ENCODE peak calls at places on chromosome 5, in nine cellular contexts. C, Y, D, A, M, B, E, T and G are unnamed samples.

GRCh38 chr5:95957804-95958203 is 3.8 kb downstream of the ELL2 start:
- DNase-seq in E (no peak), A (no peak), D (no peak), Y (no peak), M (no peak), C (peak), T (no peak), B (no peak), G (no peak)

GRCh38 chr5:821504-821903 is 29.3 kb downstream of the ZDHHC11 start:
- DNase-seq in M (no peak), T (no peak), C (no peak), A (no peak), E (no peak), Y (no peak), D (no peak), B (no peak), G (no peak)

GRCh38 chr5:34998058-34998789 is 49.5 kb downstream of the AGXT2 start:
- DNase-seq in C (no peak), Y (no peak), M (no peak), D (no peak), E (no peak), A (no peak), T (no peak), B (no peak), G (no peak)

GRCh38 chr5:162591724-162592123 is 524.2 kb downstream of the GABRG2 start:
- DNase-seq in T (no peak), D (no peak), M (no peak), E (no peak), Y (no peak), C (no peak), B (no peak), A (no peak), G (no peak)

GRCh38 chr5:112918679-112919078 is 3.3 kb downstream of the REEP5 start:
- DNase-seq in D (no peak), T (no peak), Y (no peak), C (no peak), B (no peak), M (no peak), E (no peak), A (no peak), G (no peak)

GRCh38 chr5:131005963-131006684 is 158.9 kb downstream of the HINT1 start:
- DNase-seq in D (peak), M (no peak), C (no peak), T (no peak), A (no peak), E (no peak), Y (no peak), B (no peak), G (no peak)

GRCh38 chr5:36870399-36871040 is 6.0 kb upstream of the NIPBL start:
- DNase-seq in T (peak), C (peak), E (no peak), B (no peak), Y (no peak), M (no peak), A (no peak), D (no peak), G (no peak)

GRCh38 chr5:122142480-122142879 is 13.1 kb downstream of the ZNF474 start:
- DNase-seq in T (no peak), D (no peak), M (no peak), Y (no peak), A (peak), C (no peak), E (peak), B (no peak), G (no peak)

GRCh38 chr5:150036513-150036912 is 36.0 kb downstream of the HMGXB3 start:
- DNase-seq in D (no peak), E (peak), T (no peak), A (peak), B (peak), Y (no peak), M (no peak), C (no peak), G (peak)

GRCh38 chr5:82151622-82152021 is 126.5 kb downstream of the RPS23 start:
- DNase-seq in Y (no peak), C (no peak), D (no peak), A (no peak), M (no peak), E (no peak), B (no peak), T (no peak), G (no peak)

GRCh38 chr5:148978370-148979103 is 84.3 kb downstream of the SH3TC2 start:
- DNase-seq in M (no peak), D (no peak), Y (no peak), C (no peak), E (no peak), B (no peak), T (no peak), A (no peak), G (no peak)

GRCh38 chr5:157744055-157745011 is 821 bp downstream of the LSM11 start:
- DNase-seq in E (no peak), B (no peak), T (peak), C (peak), M (peak), D (peak), A (no peak), Y (peak), G (no peak)

GRCh38 chr5:149387081-149387611 is 8.1 kb upstream of the IL17B start:
- DNase-seq in M (no peak), E (no peak), D (no peak), Y (peak), T (no peak), C (no peak), B (peak), A (peak), G (peak)

GRCh38 chr5:34529581-34530331 is 126.4 kb upstream of the RAI14 start:
- DNase-seq in C (no peak), M (no peak), T (no peak), E (no peak), A (no peak), Y (no peak), D (no peak), B (no peak), G (no peak)

GRCh38 chr5:150146235-150146634 is 9.4 kb downstream of the PDGFRB start:
- DNase-seq in A (no peak), T (no peak), B (no peak), E (no peak), D (no peak), C (no peak), Y (no peak), M (no peak), G (no peak)

GRCh38 chr5:151480859-151481258 is 33.5 kb downstream of the SLC36A1 start:
- DNase-seq in Y (no peak), A (no peak), C (no peak), B (no peak), T (no peak), D (no peak), E (peak), M (no peak), G (peak)

GRCh38 chr5:127002390-127002789 is 28.0 kb downstream of the MARCHF3 start:
- DNase-seq in Y (no peak), M (no peak), A (peak), C (no peak), T (no peak), D (no peak), E (peak), B (no peak), G (no peak)

GRCh38 chr5:179275381-179275878 is 69.8 kb downstream of the ADAMTS2 start:
- DNase-seq in Y (no peak), M (no peak), E (no peak), D (no peak), B (no peak), A (no peak), T (no peak), C (no peak), G (no peak)

GRCh38 chr5:54703091-54703490 is 185.5 kb downstream of the SNX18 start:
- DNase-seq in T (no peak), Y (no peak), A (peak), B (peak), M (no peak), E (peak), C (no peak), D (no peak), G (peak)

GRCh38 chr5:25568989-25569625 is 924.3 kb upstream of the CDH10 start:
- DNase-seq in A (no peak), M (no peak), B (no peak), D (no peak), Y (no peak), T (no peak), C (no peak), E (no peak), G (no peak)

GRCh38 chr5:9888517-9888916 is 258.4 kb upstream of the TAS2R1 start:
- DNase-seq in M (no peak), E (peak), T (no peak), Y (no peak), A (peak), D (no peak), C (no peak), B (no peak), G (peak)

GRCh38 chr5:103260951-103261350 is 2.4 kb downstream of the MACIR start:
- DNase-seq in Y (no peak), B (no peak), T (peak), A (no peak), M (no peak), C (peak), D (no peak), E (no peak), G (no peak)

GRCh38 chr5:30385754-30386153 is 807.7 kb upstream of the CDH6 start:
- DNase-seq in D (no peak), M (no peak), B (no peak), A (no peak), Y (no peak), T (no peak), E (no peak), C (no peak), G (no peak)

GRCh38 chr5:40160435-40160834 is 519.3 kb upstream of the PTGER4 start:
- DNase-seq in C (no peak), D (no peak), M (no peak), A (no peak), Y (no peak), T (no peak), E (no peak), B (no peak), G (no peak)

GRCh38 chr5:78287833-78288232 is 6.7 kb downstream of the AP3B1 start:
- DNase-seq in E (peak), A (peak), T (no peak), C (no peak), D (no peak), M (no peak), B (no peak), Y (no peak), G (peak)

GRCh38 chr5:68330564-68330963 is 115.0 kb downstream of the PIK3R1 start:
- DNase-seq in C (no peak), Y (no peak), B (peak), A (no peak), E (no peak), D (no peak), M (no peak), T (no peak), G (no peak)

GRCh38 chr5:139138790-139139189 is 59.4 kb downstream of the SIL1 start:
- DNase-seq in A (no peak), B (peak), E (peak), M (no peak), T (no peak), D (peak), Y (peak), C (peak), G (no peak)

GRCh38 chr5:119275146-119275872 is 80.5 kb upstream of the TNFAIP8 start:
- DNase-seq in M (no peak), B (no peak), D (no peak), C (peak), A (no peak), T (peak), E (peak), Y (no peak), G (no peak)

DNA sequence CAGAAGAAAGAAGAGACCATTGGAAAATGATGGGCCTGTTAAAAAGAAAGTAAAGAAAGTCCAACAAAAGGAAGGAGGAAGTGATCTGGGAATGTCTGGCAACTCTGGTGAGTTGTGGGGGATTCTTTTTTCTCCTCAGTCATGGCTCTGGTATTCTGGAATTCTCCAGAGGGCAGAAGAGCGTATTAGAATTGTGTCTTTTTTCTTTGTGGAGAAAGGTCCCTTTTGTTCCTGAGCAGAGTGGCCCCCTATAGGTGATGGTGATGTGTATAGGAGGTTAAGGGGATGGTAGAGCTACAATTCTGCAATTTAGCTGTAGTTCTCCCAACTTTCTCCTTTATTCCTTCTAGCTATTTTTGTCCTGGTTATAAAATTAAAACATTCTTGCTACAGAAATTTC is 1.6 kb upstream of the DHFR start:
- DNase-seq in T (no peak), E (peak), D (no peak), M (no peak), B (no peak), A (no peak), Y (no peak), C (no peak), G (no peak)
- TF ChIP-seq CTCF in T (peak), E (peak), D (peak), M (no peak), B (no peak), A (no peak), Y (no peak), C (peak), G (no peak)

GRCh38 chr5:84181093-84181492 is 203.6 kb downstream of the EDIL3 start:
- DNase-seq in D (no peak), Y (no peak), C (peak), B (no peak), T (no peak), E (no peak), A (no peak), M (no peak), G (peak)
- TF ChIP-seq CTCF in D (no peak), Y (no peak), C (no peak), B (no peak), T (no peak), E (no peak), A (no peak), M (no peak), G (no peak)

GRCh38 chr5:42090162-42090561 is 165.1 kb downstream of the FBXO4 start:
- DNase-seq in T (no peak), E (no peak), D (no peak), A (no peak), B (no peak), Y (no peak), C (no peak), M (no peak), G (no peak)
- TF ChIP-seq CTCF in T (no peak), E (no peak), D (no peak), A (no peak), B (no peak), Y (no peak), C (no peak), M (no peak), G (no peak)

DNA sequence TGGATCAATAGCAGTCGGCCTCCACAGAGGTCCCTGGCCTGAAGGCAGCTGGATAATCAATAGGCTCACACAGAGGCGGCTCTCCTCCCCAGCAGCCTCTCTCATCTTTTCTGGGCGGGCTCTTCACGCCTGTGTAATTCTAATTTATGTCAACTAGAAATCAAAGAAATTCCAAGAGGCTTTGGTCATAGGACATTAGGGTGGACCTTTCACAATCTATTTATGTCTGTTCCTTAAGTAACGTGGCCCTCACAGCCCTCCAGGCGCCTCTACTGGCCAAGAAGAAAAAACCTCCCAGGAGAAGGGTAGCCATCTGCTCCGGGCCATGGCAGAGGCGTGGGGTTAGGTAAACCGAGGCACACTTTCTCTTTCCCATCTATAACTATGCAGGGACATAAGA is 205.1 kb upstream of the EFNA5 start:
- DNase-seq in T (no peak), D (no peak), M (no peak), E (peak), A (no peak), C (no peak), Y (no peak), B (peak), G (no peak)
- TF ChIP-seq CTCF in T (no peak), D (no peak), M (no peak), E (peak), A (peak), C (no peak), Y (peak), B (peak), G (peak)